ENCODE peak calls at places on chromosomes 11 and 22, in nine cellular contexts. C is midbrain; V is activated B cell treated with CpG ODN at 0.5 μM for 24 hours; G is CD4-positive, CD25-positive, alpha-beta regulatory T cell; P is NCI-H1092; N is brain microvascular endothelial cell; J is NCI-H526 treated with DMSO at 0.1 percent for 48 hours; S is activated CD4-positive, alpha-beta T cell treated with anti-CD3 and anti-CD28 coated beads, Interleukin-2, amount 50 U/mL, for 24 hours; Y is anterior cingulate cortex. R is an unnamed sample.

GRCh38 chr11:130536106-130537040 is 87.9 kb downstream of the ADAMTS15 start:
- DNase-seq in C (no peak), P (no peak), N (no peak), G (no peak), V (no peak), S (no peak), J (no peak), Y (no peak), R (no peak)

GRCh38 chr22:36493690-36494110 is 12.3 kb upstream of the TXN2 start:
- DNase-seq in P (no peak), S (no peak), G (no peak), C (peak), J (no peak), Y (no peak), V (peak), N (no peak), R (peak)

GRCh38 chr11:117825538-117826359 is 1.2 kb upstream of the FXYD2 start:
- DNase-seq in S (no peak), N (no peak), J (no peak), Y (no peak), G (no peak), V (no peak), P (no peak), C (no peak), R (no peak)

GRCh38 chr11:62721994-62722393 is 5.3 kb downstream of the HNRNPUL2 start:
- DNase-seq in V (no peak), Y (no peak), J (no peak), C (no peak), N (peak), G (no peak), S (no peak), P (no peak), R (no peak)

GRCh38 chr11:93921695-93922468 is 71.5 kb upstream of the VSTM5 start:
- DNase-seq in Y (no peak), J (peak), S (no peak), C (peak), G (no peak), V (no peak), P (peak), N (peak), R (peak)

GRCh38 chr11:119338318-119338890 is 2.3 kb downstream of the C1QTNF5 start:
- DNase-seq in P (peak), V (peak), J (peak), C (peak), S (no peak), N (peak), G (peak), Y (peak), R (peak)

GRCh38 chr11:34416746-34417145 is 22.0 kb upstream of the CAT start:
- DNase-seq in S (no peak), V (no peak), Y (no peak), C (no peak), G (no peak), N (no peak), J (no peak), P (no peak), R (no peak)

GRCh38 chr11:77202941-77203900 is 75.2 kb downstream of the MYO7A start:
- DNase-seq in S (no peak), N (no peak), P (no peak), G (no peak), C (no peak), J (no peak), V (peak), Y (no peak), R (no peak)

GRCh38 chr11:125357551-125357950 is 138.5 kb downstream of the FEZ1 start:
- DNase-seq in V (no peak), N (no peak), Y (no peak), S (no peak), G (no peak), C (no peak), P (no peak), J (no peak), R (peak)

GRCh38 chr11:16373768-16374167 is 17.4 kb upstream of the SOX6 start:
- DNase-seq in V (no peak), Y (no peak), G (no peak), N (no peak), S (no peak), J (no peak), C (no peak), P (no peak), R (no peak)

GRCh38 chr11:83035070-83035854 is 36.4 kb downstream of the RAB30 start:
- DNase-seq in S (no peak), V (no peak), J (no peak), P (no peak), Y (no peak), C (no peak), G (no peak), N (peak), R (peak)

GRCh38 chr11:33801821-33802413 is 27.6 kb upstream of the FBXO3 start:
- DNase-seq in S (no peak), C (no peak), J (no peak), P (no peak), V (no peak), Y (no peak), N (no peak), G (no peak), R (no peak)

GRCh38 chr11:10181811-10182210 is 112.2 kb downstream of the SBF2 start:
- DNase-seq in N (no peak), J (no peak), V (no peak), Y (no peak), S (no peak), G (no peak), C (no peak), P (no peak), R (peak)

R was measured in GM12865.